ENCODE peak calls at places on chromosomes 3 and 15, in six cellular contexts. F is cardiac fibroblast, N is fibroblast of villous mesenchyme, J is uterus, C is fibroblast of the aortic adventitia, E is dorsolateral prefrontal cortex. B is an unnamed sample.

GRCh38 chr3:47365213-47366153 is 15.3 kb upstream of the PTPN23 start:
- DNase-seq in N (no peak), E (no peak), F (peak; percentile 80), C (peak; percentile 88), J (no peak), B (no peak)

GRCh38 chr15:93166675-93167074 is 77.7 kb upstream of the RGMA start:
- DNase-seq in J (no peak), F (no peak), N (no peak), E (no peak), C (no peak), B (no peak)

GRCh38 chr3:98737301-98737700 is 25.8 kb upstream of the ST3GAL6 start:
- DNase-seq in J (no peak), C (no peak), N (no peak), E (no peak), F (no peak), B (no peak)

GRCh38 chr3:178454714-178455113 is 81.5 kb upstream of the KCNMB2 start:
- DNase-seq in E (no peak), C (peak; percentile 47), N (peak; percentile 24), F (peak; percentile 39), J (peak; percentile 41), B (no peak)

GRCh38 chr3:52555056-52555455 is 18.7 kb downstream of the UQCC5 start:
- DNase-seq in E (no peak), J (no peak), N (no peak), C (no peak), F (no peak), B (no peak)

GRCh38 chr3:138450704-138451424 is 16.4 kb downstream of the ESYT3 start:
- DNase-seq in C (no peak), N (no peak), E (no peak), J (peak; percentile 5), F (no peak), B (no peak)

GRCh38 chr3:123159926-123160635 is 41.7 kb upstream of the SEC22A start:
- DNase-seq in F (peak; percentile 48), C (peak; percentile 25), J (no peak), E (no peak), N (peak; percentile 14), B (no peak)

GRCh38 chr3:15159501-15160136 is 46.4 kb upstream of the CAPN7 start:
- DNase-seq in C (no peak), F (peak; percentile 36), J (no peak), N (peak; percentile 31), E (no peak), B (no peak)

GRCh38 chr3:30356901-30357753 is 249.3 kb upstream of the TGFBR2 start:
- DNase-seq in C (no peak), E (no peak), F (peak; percentile 57), J (no peak), N (no peak), B (no peak)

GRCh38 chr3:105526349-105527111 is 159.8 kb downstream of the ALCAM start:
- DNase-seq in N (no peak), E (peak; percentile 44), F (no peak), C (no peak), J (no peak), B (no peak)

GRCh38 chr3:22360977-22361376 is 610.0 kb upstream of the ZNF385D start:
- DNase-seq in C (peak; percentile 62), E (no peak), N (peak; percentile 5), F (peak; percentile 69), J (no peak), B (no peak)

GRCh38 chr15:57541805-57542504 is 49.7 kb upstream of the MYZAP start:
- DNase-seq in F (peak; percentile 87), J (peak; percentile 80), N (peak; percentile 79), C (peak; percentile 87), E (peak; percentile 80), B (peak; percentile 74)
- TF ChIP-seq CTCF in F (peak; percentile 93), J (peak; percentile 79), N (peak; percentile 94), C (peak; percentile 94), E (peak; percentile 77), B (peak; percentile 76)

GRCh38 chr3:147387550-147388394 is 18.6 kb downstream of the ZIC4 start:
- DNase-seq in N (no peak), F (no peak), E (no peak), J (no peak), C (no peak), B (no peak)
- H3K4me3 ChIP-seq in N (no peak overlapping the region), F (no peak overlapping the region), E (no peak overlapping the region), J (no peak overlapping the region), C (no peak overlapping the region), B (no peak overlapping the region)

GRCh38 chr15:64961013-64961412 is 28.7 kb downstream of the SPG21 start:
- DNase-seq in N (no peak), E (no peak), J (no peak), F (no peak), C (no peak), B (no peak)
- TF ChIP-seq CTCF in N (peak; percentile 16), E (no peak), J (no peak), F (no peak), C (no peak), B (no peak)

GRCh38 chr3:108546249-108546648 is 35.9 kb upstream of the MYH15 start:
- DNase-seq in N (peak; percentile 28), C (peak; percentile 26), E (no peak), J (no peak), F (peak; percentile 31), B (no peak)
- H3K4me3 ChIP-seq in N (peak overlapping the region; percentile 42), C (peak overlapping the region; percentile 15), E (no peak overlapping the region), J (no peak overlapping the region), F (no peak overlapping the region), B (no peak overlapping the region)

DNA sequence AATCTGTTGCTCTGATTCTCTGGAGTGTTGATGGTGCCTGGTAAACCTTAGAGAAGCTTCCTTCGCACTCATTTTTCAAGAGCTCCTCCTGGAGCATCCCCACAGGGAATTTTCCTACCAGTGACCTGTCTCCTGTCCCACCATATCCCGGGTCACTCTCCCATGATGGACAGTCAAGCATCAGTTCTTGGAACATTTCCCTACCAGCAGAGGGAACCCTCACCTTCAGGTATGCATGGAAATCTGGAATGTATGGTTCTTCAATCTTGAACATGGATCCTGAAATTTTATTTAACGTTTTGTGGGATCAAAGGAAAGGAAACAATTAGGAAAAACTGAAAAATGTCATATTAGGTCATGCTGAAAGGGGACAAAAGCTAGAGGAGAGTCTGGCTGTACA is 153.8 kb downstream of the SPATA16 start:
- DNase-seq in F (peak; percentile 2), J (no peak), E (no peak), N (no peak), C (no peak), B (peak; percentile 46)
- TF ChIP-seq CTCF in F (no peak), J (no peak), E (peak; percentile 41), N (peak; percentile 27), C (no peak), B (peak; percentile 45)

DNA sequence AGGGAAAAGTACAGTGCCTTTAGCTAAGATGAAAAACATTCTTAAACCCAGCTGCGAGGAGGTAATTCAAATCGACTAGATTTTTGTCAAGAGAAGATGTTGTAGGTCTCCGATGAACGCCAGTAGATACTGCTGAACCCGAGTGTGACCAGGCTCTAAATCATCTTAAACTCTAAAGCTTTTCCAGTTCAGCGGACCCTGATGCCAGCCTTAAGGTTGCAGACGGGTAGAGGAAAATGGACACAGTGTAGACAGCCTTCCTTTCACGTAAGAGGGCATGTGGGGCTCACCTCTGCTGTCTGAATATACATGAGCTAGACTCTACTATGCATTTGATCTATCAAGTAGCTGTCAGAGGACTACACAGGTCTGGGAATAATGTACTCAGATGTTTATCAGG is 152.0 kb downstream of the CADPS start:
- DNase-seq in J (no peak), C (no peak), E (no peak), F (no peak), N (no peak), B (no peak)
- H3K4me3 ChIP-seq in J (no peak overlapping the region), C (no peak overlapping the region), E (no peak overlapping the region), F (no peak overlapping the region), N (no peak overlapping the region), B (no peak overlapping the region)

DNA sequence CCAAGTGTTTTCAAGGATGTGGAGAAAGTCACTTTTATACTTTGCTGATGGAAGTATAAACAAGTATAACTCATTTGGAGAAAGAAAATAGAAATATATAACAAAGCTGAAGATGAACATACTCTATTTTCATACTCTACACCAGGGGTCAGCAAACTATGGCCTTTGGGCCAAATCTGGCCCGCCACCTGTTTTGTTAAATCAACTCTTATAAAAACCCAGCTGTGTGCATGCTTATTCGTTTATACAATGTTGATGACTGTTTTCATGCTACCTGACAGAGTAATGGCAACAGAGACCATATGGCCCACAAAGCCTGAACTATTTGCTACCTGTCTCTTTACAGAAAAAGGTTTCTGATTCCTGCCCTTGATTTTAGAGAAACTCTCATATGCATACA is 124.0 kb downstream of the NR1D2 start:
- DNase-seq in F (no peak), C (no peak), E (no peak), J (no peak), N (peak; percentile 76), B (no peak)
- TF ChIP-seq CTCF in F (no peak), C (no peak), E (no peak), J (peak; percentile 18), N (peak; percentile 21), B (peak; percentile 51)

B was measured in Caco-2.